ENCODE peak calls at places on chromosomes 11 and 22, in six cellular contexts. E is midbrain; F is nephron progenitor cell; I is brain microvascular endothelial cell; A is foreskin fibroblast; B is stimulated activated CD4-positive, alpha-beta T cell treated with anti-CD3 and anti-CD28 coated beads, Interleukin-12 subunit alpha, Interleukin-12 subunit beta, amount 100 ng/mL, for 24 hours. R is an unnamed sample.

GRCh38 chr11:119111361-119111925 is 4.3 kb downstream of the C2CD2L start:
- DNase-seq in E (no peak), F (no peak), I (no peak), A (no peak), B (no peak), R (no peak)

GRCh38 chr11:68503792-68504191 is 43.2 kb downstream of the PPP6R3 start:
- DNase-seq in E (no peak), F (no peak), I (no peak), A (no peak), B (no peak), R (peak)

GRCh38 chr22:35212020-35212419 is 45.3 kb upstream of the HMGXB4 start:
- DNase-seq in E (no peak), F (no peak), I (peak), A (peak), B (no peak), R (no peak)

GRCh38 chr22:19887251-19887985 is 32.7 kb upstream of the GNB1L start:
- DNase-seq in E (no peak), F (no peak), I (no peak), A (no peak), B (no peak), R (no peak)

GRCh38 chr11:102869354-102869753 is 5.4 kb downstream of the MMP12 start:
- DNase-seq in E (no peak), F (no peak), I (no peak), A (peak), B (no peak), R (no peak)

GRCh38 chr11:88282789-88283188 is 54.7 kb downstream of the CTSC start:
- DNase-seq in E (no peak), F (no peak), I (no peak), A (no peak), B (no peak), R (no peak)

GRCh38 chr11:95108159-95108611 is 18.5 kb downstream of the ENDOD1 start:
- DNase-seq in E (peak), F (no peak), I (peak), A (peak), B (no peak), R (peak)

GRCh38 chr11:76314741-76315090 is 66.2 kb downstream of the THAP12 start:
- DNase-seq in E (no peak), F (no peak), I (peak), A (peak), B (no peak), R (peak)

GRCh38 chr11:112316971-112317370 is 56.3 kb upstream of the PLET1 start:
- DNase-seq in E (no peak), F (no peak), I (peak), A (no peak), B (no peak), R (no peak)

GRCh38 chr22:48065852-48066251 is 1303.4 kb downstream of the TBC1D22A start:
- DNase-seq in E (no peak), F (no peak), I (no peak), A (no peak), B (no peak), R (no peak)

GRCh38 chr11:5620606-5621521 is 3.9 kb upstream of the TRIM34 start:
- DNase-seq in E (no peak), F (no peak), I (peak), A (peak), B (no peak), R (peak)

GRCh38 chr11:122877732-122878131 is 4.8 kb upstream of the JHY start:
- DNase-seq in E (no peak), F (no peak), I (no peak), A (no peak), B (no peak), R (no peak)

GRCh38 chr22:23698094-23698493 is 7.3 kb downstream of the RGL4 start:
- DNase-seq in E (no peak), F (no peak), I (no peak), A (no peak), B (no peak), R (no peak)

GRCh38 chr11:114159320-114159719 is 99.8 kb downstream of the ZBTB16 start:
- DNase-seq in E (no peak), F (no peak), I (no peak), A (no peak), B (no peak), R (peak)

GRCh38 chr11:113449743-113450142 is 25.5 kb downstream of the DRD2 start:
- DNase-seq in E (no peak), F (no peak), I (no peak), A (no peak), B (no peak), R (no peak)

GRCh38 chr22:23243006-23243573 is 62.8 kb downstream of the BCR start:
- DNase-seq in E (no peak), F (peak), I (no peak), A (no peak), B (peak), R (no peak)

GRCh38 chr11:115869131-115869530 is 364.9 kb upstream of the CADM1 start:
- DNase-seq in E (no peak), F (no peak), I (no peak), A (no peak), B (no peak), R (no peak)

GRCh38 chr11:11641581-11641980 is 19.8 kb upstream of the GALNT18 start:
- DNase-seq in E (peak), F (no peak), I (no peak), A (no peak), B (no peak), R (peak)

GRCh38 chr11:11701070-11701469 is 79.3 kb upstream of the GALNT18 start:
- DNase-seq in E (no peak), F (no peak), I (peak), A (peak), B (no peak), R (no peak)

GRCh38 chr11:91133361-91133760 is 910.5 kb upstream of the CHORDC1 start:
- DNase-seq in E (no peak), F (no peak), I (no peak), A (no peak), B (no peak), R (no peak)

GRCh38 chr11:66708026-66708579 is 20.9 kb downstream of the SPTBN2 start:
- DNase-seq in E (no peak), F (no peak), I (no peak), A (no peak), B (no peak), R (no peak)

GRCh38 chr22:31926969-31927368 is 17.4 kb upstream of the YWHAH start:
- DNase-seq in E (peak), F (no peak), I (no peak), A (no peak), B (no peak), R (no peak)

GRCh38 chr11:111069076-111069475 is 176.4 kb upstream of the POU2AF2 start:
- DNase-seq in E (no peak), F (no peak), I (peak), A (peak), B (no peak), R (no peak)

GRCh38 chr11:65502274-65502851 is 3.5 kb downstream of the MALAT1 start:
- DNase-seq in E (no peak), F (no peak), I (peak), A (peak), B (no peak), R (peak)

GRCh38 chr11:1573077-1573846 is 1.2 kb upstream of the DUSP8 start:
- DNase-seq in E (peak), F (no peak), I (no peak), A (no peak), B (no peak), R (no peak)

GRCh38 chr11:60842688-60843605 is 1.0 kb downstream of the CCDC86 start:
- DNase-seq in E (peak), F (no peak), I (no peak), A (peak), B (no peak), R (peak)

GRCh38 chr22:21936151-21936778 is 16.4 kb downstream of the PPM1F start:
- DNase-seq in E (peak), F (no peak), I (no peak), A (peak), B (no peak), R (no peak)

GRCh38 chr11:117626576-117626975 is 170.4 kb downstream of the DSCAML1 start:
- DNase-seq in E (no peak), F (no peak), I (no peak), A (no peak), B (no peak), R (no peak)

GRCh38 chr22:39312410-39312809 is 7.0 kb downstream of the RPL3 start:
- DNase-seq in E (no peak), F (no peak), I (no peak), A (peak), B (no peak), R (no peak)

GRCh38 chr11:77401486-77402217 is 72.2 kb downstream of the PAK1 start:
- DNase-seq in E (no peak), F (no peak), I (no peak), A (no peak), B (no peak), R (no peak)

GRCh38 chr22:49451070-49451840 is 376.4 kb downstream of the BRD1 start:
- DNase-seq in E (no peak), F (no peak), I (no peak), A (no peak), B (no peak), R (no peak)

GRCh38 chr11:118343981-118344521 is at the start of gene CD3G:
- DNase-seq in E (no peak), F (no peak), I (no peak), A (no peak), B (no peak), R (no peak)

GRCh38 chr11:47768090-47768620 is 1.0 kb upstream of the FNBP4 start:
- DNase-seq in E (peak), F (peak), I (peak), A (peak), B (no peak), R (peak)

GRCh38 chr11:1075341-1075911 is 752 bp downstream of the MUC2 start:
- DNase-seq in E (no peak), F (no peak), I (no peak), A (no peak), B (no peak), R (no peak)

GRCh38 chr11:110951041-110951440 is 238.8 kb upstream of the ARHGAP20 start:
- DNase-seq in E (no peak), F (no peak), I (no peak), A (no peak), B (no peak), R (no peak)

GRCh38 chr22:24822471-24822870 is 16.5 kb downstream of the SGSM1 start:
- DNase-seq in E (no peak), F (no peak), I (no peak), A (no peak), B (no peak), R (no peak)

GRCh38 chr11:27358306-27358705 is 4.7 kb downstream of the CCDC34 start:
- DNase-seq in E (no peak), F (no peak), I (no peak), A (peak), B (no peak), R (no peak)

GRCh38 chr11:66007201-66007634 is 4.6 kb upstream of the CST6 start:
- DNase-seq in E (no peak), F (no peak), I (no peak), A (no peak), B (no peak), R (no peak)

GRCh38 chr11:67605231-67606011 is 1.3 kb upstream of the NDUFV1 start:
- DNase-seq in E (no peak), F (no peak), I (no peak), A (no peak), B (no peak), R (no peak)

GRCh38 chr11:36509265-36509664 is 807 bp downstream of the TRAF6 start:
- DNase-seq in E (peak), F (peak), I (peak), A (peak), B (no peak), R (peak)

R was measured in lung microvascular endothelial cell.